ENCODE peak calls at places on chromosomes 7 and 10, in six cellular contexts. One of them, this sample, is unnamed.

GRCh38 chr10:784759-785538 is 95.5 kb upstream of the DIP2C start:
- DNase-seq in lower lobe of right lung: peak
- DNase-seq in BJ: no peak
- DNase-seq in suprapubic skin: peak
- DNase-seq in endodermal cell: peak
- DNase-seq in AG04450: peak
- DNase-seq in this sample: peak

GRCh38 chr10:74502963-74503608 is 323.3 kb upstream of the KAT6B start:
- DNase-seq in lower lobe of right lung: no peak
- DNase-seq in BJ: peak
- DNase-seq in suprapubic skin: no peak
- DNase-seq in endodermal cell: no peak
- DNase-seq in AG04450: peak
- DNase-seq in this sample: no peak

GRCh38 chr10:26840938-26841732 is 19.6 kb downstream of the ABI1 start:
- DNase-seq in lower lobe of right lung: no peak
- DNase-seq in BJ: no peak
- DNase-seq in suprapubic skin: no peak
- DNase-seq in endodermal cell: no peak
- DNase-seq in AG04450: no peak
- DNase-seq in this sample: no peak

GRCh38 chr7:158407581-158408331 is 179.9 kb downstream of the PTPRN2 start:
- DNase-seq in lower lobe of right lung: no peak
- DNase-seq in BJ: no peak
- DNase-seq in suprapubic skin: no peak
- DNase-seq in endodermal cell: no peak
- DNase-seq in AG04450: no peak
- DNase-seq in this sample: peak

GRCh38 chr7:137354361-137354760 is 10.8 kb upstream of the PTN start:
- DNase-seq in lower lobe of right lung: no peak
- DNase-seq in BJ: no peak
- DNase-seq in suprapubic skin: no peak
- DNase-seq in endodermal cell: no peak
- DNase-seq in AG04450: peak
- DNase-seq in this sample: no peak

GRCh38 chr10:49595713-49596492 is 14.2 kb upstream of the SLC18A3 start:
- DNase-seq in lower lobe of right lung: no peak
- DNase-seq in BJ: no peak
- DNase-seq in suprapubic skin: no peak
- DNase-seq in endodermal cell: no peak
- DNase-seq in AG04450: no peak
- DNase-seq in this sample: no peak

GRCh38 chr10:13712799-13713581 is 126.2 kb downstream of the PRPF18 start:
- DNase-seq in lower lobe of right lung: peak
- DNase-seq in BJ: peak
- DNase-seq in suprapubic skin: peak
- DNase-seq in endodermal cell: peak
- DNase-seq in AG04450: peak
- DNase-seq in this sample: no peak

GRCh38 chr10:122558452-122558851 is 2.1 kb upstream of the DMBT1 start:
- DNase-seq in lower lobe of right lung: no peak
- DNase-seq in BJ: no peak
- DNase-seq in suprapubic skin: no peak
- DNase-seq in endodermal cell: no peak
- DNase-seq in AG04450: no peak
- DNase-seq in this sample: no peak

GRCh38 chr7:96285579-96285978 is 36.3 kb downstream of the SLC25A13 start:
- DNase-seq in lower lobe of right lung: no peak
- DNase-seq in BJ: no peak
- DNase-seq in suprapubic skin: no peak
- DNase-seq in endodermal cell: no peak
- DNase-seq in AG04450: no peak
- DNase-seq in this sample: no peak

GRCh38 chr7:28623863-28624262 is 211.5 kb downstream of the CREB5 start:
- DNase-seq in lower lobe of right lung: no peak
- DNase-seq in BJ: no peak
- DNase-seq in suprapubic skin: no peak
- DNase-seq in endodermal cell: no peak
- DNase-seq in AG04450: no peak
- DNase-seq in this sample: no peak
- TF ChIP-seq CTCF in lower lobe of right lung: no peak
- TF ChIP-seq CTCF in BJ: no peak
- TF ChIP-seq CTCF in suprapubic skin: no peak
- TF ChIP-seq CTCF in endodermal cell: peak
- TF ChIP-seq CTCF in AG04450: peak
- TF ChIP-seq CTCF in this sample: peak

DNA sequence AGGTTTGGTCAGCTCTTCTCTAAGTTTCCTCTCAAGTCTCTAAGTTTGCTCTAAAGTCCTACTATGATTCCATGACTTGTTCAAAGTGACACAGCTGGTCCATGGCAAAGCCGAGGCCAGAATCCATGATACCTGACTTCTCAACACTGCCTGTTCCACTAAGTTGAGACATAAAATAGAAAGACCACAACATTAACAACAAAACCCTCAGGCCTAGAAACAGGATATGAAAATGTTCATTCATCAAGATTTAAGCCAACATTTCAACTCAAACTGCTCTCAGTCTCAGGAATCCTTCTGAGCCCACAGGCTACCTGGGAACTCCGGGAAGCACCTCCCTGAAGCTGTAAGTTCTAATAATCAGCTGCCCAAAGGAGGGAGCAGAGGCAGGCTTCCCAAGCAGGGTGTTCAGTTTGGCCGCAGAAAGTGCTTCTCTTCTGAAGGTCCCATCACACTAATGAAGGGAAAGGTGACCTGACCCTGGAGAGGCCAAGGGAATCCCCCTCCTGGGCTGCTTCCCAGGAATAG is 62.9 kb downstream of the STK17A start:
- DNase-seq in lower lobe of right lung: no peak
- DNase-seq in BJ: no peak
- DNase-seq in suprapubic skin: no peak
- DNase-seq in endodermal cell: no peak
- DNase-seq in AG04450: no peak
- DNase-seq in this sample: no peak
- TF ChIP-seq CTCF in lower lobe of right lung: no peak
- TF ChIP-seq CTCF in BJ: no peak
- TF ChIP-seq CTCF in suprapubic skin: no peak
- TF ChIP-seq CTCF in endodermal cell: no peak
- TF ChIP-seq CTCF in AG04450: no peak
- TF ChIP-seq CTCF in this sample: no peak

GRCh38 chr10:75540357-75541335 is 109.2 kb downstream of the LRMDA start:
- DNase-seq in lower lobe of right lung: no peak
- DNase-seq in BJ: no peak
- DNase-seq in suprapubic skin: no peak
- DNase-seq in endodermal cell: no peak
- DNase-seq in AG04450: no peak
- DNase-seq in this sample: no peak
- TF ChIP-seq CTCF in lower lobe of right lung: no peak
- TF ChIP-seq CTCF in BJ: no peak
- TF ChIP-seq CTCF in suprapubic skin: no peak
- TF ChIP-seq CTCF in endodermal cell: peak
- TF ChIP-seq CTCF in AG04450: no peak
- TF ChIP-seq CTCF in this sample: peak

DNA sequence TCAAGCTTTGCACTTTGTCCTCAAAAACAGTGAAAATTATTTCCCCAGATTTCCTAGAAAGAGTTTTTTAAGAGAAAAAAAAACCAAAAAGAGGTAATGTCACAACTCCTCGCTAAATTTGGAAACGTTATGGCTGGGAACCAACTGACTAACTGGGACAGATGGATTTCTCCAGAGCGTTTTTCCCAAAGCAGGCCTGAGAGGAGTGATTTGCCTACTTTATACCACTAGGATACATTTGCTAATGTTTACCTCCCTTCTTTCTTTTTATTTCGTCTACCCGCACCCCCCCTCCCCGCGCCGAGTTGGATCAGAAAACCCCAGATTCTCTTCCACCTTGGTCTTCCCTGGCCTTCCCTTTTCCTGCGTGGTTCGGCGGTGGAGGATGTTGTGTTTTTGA is 7.2 kb downstream of the CPA2 start:
- DNase-seq in lower lobe of right lung: no peak
- DNase-seq in BJ: no peak
- DNase-seq in suprapubic skin: no peak
- DNase-seq in endodermal cell: peak
- DNase-seq in AG04450: peak
- DNase-seq in this sample: no peak
- TF ChIP-seq CTCF in lower lobe of right lung: no peak
- TF ChIP-seq CTCF in BJ: no peak
- TF ChIP-seq CTCF in suprapubic skin: no peak
- TF ChIP-seq CTCF in endodermal cell: peak
- TF ChIP-seq CTCF in AG04450: peak
- TF ChIP-seq CTCF in this sample: peak

This sample was measured in chondrocyte.